ENCODE peak calls at places on chromosomes 4 and X, in four cellular contexts. F is WTC11, J is K562, I is HepG2. O is an unnamed sample.

GRCh38 chr4:104906274-104906673 is 240.4 kb upstream of the TET2 start:
- DNase-seq in J (no peak), F (no peak), I (no peak), O (no peak)

GRCh38 chr4:101682946-101683345 is 107.6 kb upstream of the BANK1 start:
- DNase-seq in J (no peak), I (no peak), F (no peak), O (no peak)

GRCh38 chr4:144591401-144591800 is 54.6 kb upstream of the HHIP start:
- DNase-seq in I (no peak), J (no peak), F (no peak), O (no peak)

GRCh38 chrX:370963-371745 is 15.6 kb downstream of the PPP2R3B start:
- DNase-seq in I (no peak), F (no peak), J (no peak), O (no peak)

GRCh38 chr4:157221895-157222763 is 1.6 kb downstream of the GRIA2 start:
- DNase-seq in J (no peak), F (peak; percentile 70), I (no peak), O (no peak)

GRCh38 chrX:11341274-11342256 is 48.4 kb downstream of the AMELX start:
- DNase-seq in J (peak; percentile 59), F (no peak), I (no peak), O (peak; percentile 17)

GRCh38 chr4:155552180-155552579 is 114.5 kb upstream of the GUCY1A1 start:
- DNase-seq in I (no peak), F (peak; percentile 20), J (no peak), O (no peak)

GRCh38 chr4:20137176-20137575 is 114.5 kb upstream of the SLIT2 start:
- DNase-seq in I (no peak), F (no peak), J (no peak), O (no peak)

GRCh38 chr4:145525291-145525740 is 43.7 kb downstream of the SMAD1 start:
- DNase-seq in I (no peak), J (no peak), F (no peak), O (no peak)

GRCh38 chr4:110211007-110211769 is 12.8 kb upstream of the ELOVL6 start:
- DNase-seq in F (no peak), I (peak; percentile 53), J (peak; percentile 43), O (no peak)

GRCh38 chr4:169117591-169118081 is 107.6 kb upstream of the CBR4 start:
- DNase-seq in I (no peak), F (no peak), J (no peak), O (no peak)

GRCh38 chrX:104659037-104659744 is 93.2 kb downstream of the IL1RAPL2 start:
- DNase-seq in J (no peak), I (no peak), F (no peak), O (no peak)

GRCh38 chr4:90126805-90127204 is 389 bp upstream of the CCSER1 start:
- DNase-seq in I (no peak), F (no peak), J (no peak), O (no peak)

GRCh38 chr4:97498875-97499274 is 644.4 kb downstream of the STPG2 start:
- DNase-seq in F (no peak), I (no peak), J (no peak), O (no peak)

GRCh38 chr4:11467931-11468330 is 39.2 kb upstream of the HS3ST1 start:
- DNase-seq in I (no peak), F (no peak), J (no peak), O (no peak)

GRCh38 chr4:183175631-183176232 is 76.7 kb downstream of the WWC2 start:
- DNase-seq in I (peak; percentile 89), F (no peak), J (no peak), O (no peak)

GRCh38 chr4:98557497-98557896 is 100.9 kb downstream of the TSPAN5 start:
- DNase-seq in J (no peak), F (no peak), I (no peak), O (no peak)

GRCh38 chr4:138892483-138893386 is 122.8 kb upstream of the NOCT start:
- DNase-seq in J (no peak), I (no peak), F (no peak), O (no peak)

GRCh38 chr4:25180524-25181131 is 20.4 kb upstream of the SEPSECS start:
- DNase-seq in F (peak; percentile 28), J (peak; percentile 33), I (peak; percentile 56), O (no peak)

GRCh38 chrX:21798677-21799219 is 40.7 kb upstream of the MBTPS2 start:
- DNase-seq in J (no peak), I (peak; percentile 66), F (no peak), O (no peak)
- TF ChIP-seq TCF7 in J (no peak), I (no peak), F (no peak), O (no peak)

GRCh38 chr4:58515206-58515605 is 1405.0 kb upstream of the IGFBP7 start:
- DNase-seq in J (no peak), I (no peak), F (no peak), O (no peak)
- TF ChIP-seq TCF7 in J (no peak), I (no peak), F (no peak), O (no peak)

DNA sequence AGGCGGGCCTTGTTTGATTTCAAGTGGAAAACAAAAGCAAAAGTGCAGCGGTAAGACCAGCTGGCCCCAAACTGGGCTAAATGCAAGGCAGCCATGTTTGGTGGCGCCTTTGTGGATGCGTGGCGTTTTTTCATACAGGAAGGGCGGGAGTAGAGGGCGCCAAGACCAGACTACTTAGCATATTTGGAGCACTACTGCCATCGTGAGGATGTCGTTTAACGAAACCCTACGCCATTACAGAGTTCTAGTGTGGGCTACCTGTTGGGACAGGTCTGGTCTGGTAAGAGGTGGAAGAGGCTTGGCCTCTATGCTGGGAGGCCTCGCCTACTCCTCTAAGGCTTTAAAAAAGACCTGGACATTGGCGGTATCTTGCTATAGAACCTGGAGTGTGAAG is 230.7 kb upstream of the STK26 start:
- DNase-seq in J (no peak), F (no peak), I (no peak), O (peak; percentile 98)
- TF ChIP-seq TCF7 in J (no peak), F (no peak), I (no peak), O (no peak)

GRCh38 chrX:122475306-122475705 is 708.8 kb upstream of the GRIA3 start:
- DNase-seq in J (no peak), I (no peak), F (no peak), O (no peak)
- TF ChIP-seq TCF7 in J (no peak), I (no peak), F (no peak), O (no peak)

GRCh38 chrX:19285857-19286256 is 57.9 kb upstream of the PDHA1 start:
- DNase-seq in I (no peak), J (no peak), F (no peak), O (no peak)

GRCh38 chrX:19280636-19281035 is 63.1 kb upstream of the PDHA1 start:
- DNase-seq in F (no peak), I (no peak), J (no peak), O (no peak)

DNA sequence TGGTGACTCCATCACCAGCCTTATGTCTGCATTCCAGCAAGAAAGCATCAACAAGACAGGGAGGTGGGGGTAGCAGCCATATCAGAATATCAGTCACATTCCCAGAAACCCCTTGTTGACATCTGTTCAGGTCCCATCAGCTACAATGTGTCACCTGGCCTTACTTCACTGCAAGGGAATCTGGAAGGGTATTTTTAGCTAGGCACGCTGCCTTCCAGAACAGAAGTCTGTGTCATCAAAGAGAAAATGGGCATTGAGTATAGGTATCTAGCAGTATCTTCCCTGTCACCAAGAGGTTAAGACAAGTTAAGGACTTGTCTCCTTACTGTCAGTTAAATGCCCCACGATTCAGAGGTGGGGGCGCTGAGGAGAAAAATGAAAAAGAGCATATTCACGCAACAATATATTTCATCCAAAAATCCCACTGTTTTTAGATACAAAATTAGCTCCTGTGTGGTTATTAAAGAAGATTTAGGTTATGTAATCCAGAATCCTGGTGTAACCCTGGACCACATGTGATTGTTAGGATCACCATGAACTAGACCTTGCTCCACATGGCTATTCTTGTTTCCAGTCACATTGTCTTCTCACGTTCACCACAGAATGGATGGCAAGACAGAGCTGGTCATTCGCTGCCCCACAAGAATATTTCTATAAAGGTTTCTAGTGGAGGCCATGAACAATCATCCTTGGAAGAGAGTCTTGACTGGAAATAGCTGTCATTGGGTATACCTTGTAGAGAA is 60.0 kb upstream of the PDHA1 start:
- DNase-seq in I (no peak), F (no peak), J (no peak), O (no peak)
- TF ChIP-seq TCF7 in I (no peak), F (no peak), J (no peak), O (no peak)

GRCh38 chrX:10106801-10107200 is 50.0 kb upstream of the CLCN4 start:
- DNase-seq in J (no peak), I (no peak), F (no peak), O (no peak)
- TF ChIP-seq TCF7 in J (no peak), I (no peak), F (no peak), O (no peak)

O was measured in GM12878.